ENCODE peak calls at places on chromosomes 3 and 15, in eight cellular contexts. O is activated gamma-delta T cell treated with Interleukin-2 at 50 U/mL for 16 hours; M is SJSA1; N is amygdala; E is astrocyte of the hippocampus; Z is NCI-H1092 treated with DMSO at 0.1 percent for 48 hours; Q is coronary artery; J is activated T-cell treated with anti-CD3 and anti-CD28 coated beads, Interleukin-2, amount 50 U/mL, for 72 hours. K is an unnamed sample.

GRCh38 chr3:136929984-136930671 is 27.7 kb upstream of the IL20RB start:
- DNase-seq in J (no peak), O (no peak), E (no peak), Z (no peak), M (no peak), N (peak; percentile 0), Q (no peak), K (peak; percentile 17)

GRCh38 chr3:129576514-129577345 is 29.7 kb downstream of the PLXND1 start:
- DNase-seq in Z (peak; percentile 87), N (no peak), Q (no peak), O (peak; percentile 81), M (no peak), E (no peak), J (peak; percentile 58), K (no peak)

GRCh38 chr15:55999635-56000034 is 6.2 kb upstream of the NEDD4 start:
- DNase-seq in Z (no peak), O (no peak), E (no peak), N (no peak), Q (no peak), J (no peak), M (no peak), K (no peak)

GRCh38 chr3:129908417-129908816 is 14.9 kb upstream of the TMCC1 start:
- DNase-seq in Z (no peak), O (no peak), E (peak; percentile 10), J (no peak), N (no peak), Q (no peak), M (no peak), K (no peak)

GRCh38 chr15:51038258-51039042 is 56.3 kb downstream of the TNFAIP8L3 start:
- DNase-seq in M (no peak), E (no peak), O (no peak), J (no peak), N (no peak), Q (no peak), Z (no peak), K (no peak)

GRCh38 chr3:94159062-94159726 is 96.3 kb downstream of the NSUN3 start:
- DNase-seq in Q (no peak), J (no peak), O (no peak), M (peak; percentile 70), N (no peak), E (peak; percentile 81), Z (no peak), K (peak; percentile 50)

GRCh38 chr3:100603449-100603848 is 6.0 kb upstream of the ADGRG7 start:
- DNase-seq in M (no peak), N (no peak), J (no peak), Q (no peak), E (peak; percentile 20), O (no peak), Z (no peak), K (peak; percentile 61)

GRCh38 chr3:37695138-37695537 is 166.5 kb upstream of the CTDSPL start:
- DNase-seq in Q (no peak), O (no peak), M (no peak), E (no peak), J (no peak), Z (no peak), N (no peak), K (no peak)

GRCh38 chr3:130916507-130917167 is 22.8 kb downstream of the ATP2C1 start:
- DNase-seq in N (no peak), Q (no peak), M (no peak), Z (no peak), J (no peak), O (no peak), E (no peak), K (no peak)

GRCh38 chr3:156135921-156136655 is 15.7 kb downstream of the KCNAB1 start:
- DNase-seq in Z (no peak), N (no peak), J (no peak), M (no peak), O (no peak), E (no peak), Q (no peak), K (no peak)

GRCh38 chr3:8712045-8712870 is 21.3 kb upstream of the CAV3 start:
- DNase-seq in N (no peak), Q (no peak), Z (no peak), E (peak; percentile 38), M (no peak), J (no peak), O (no peak), K (peak; percentile 99)

K was measured in RPMI7951.